ENCODE peak calls at places on chromosomes 12 and 14, in six cellular contexts. Z, T, V, S, F and L are unnamed samples.

GRCh38 chr14:74585406-74586335 is 26.4 kb downstream of the LTBP2 start:
- DNase-seq in Z (no peak), T (no peak), V (no peak), S (no peak), F (no peak), L (no peak)

GRCh38 chr14:94680498-94681288 is 68.5 kb downstream of the SERPINA3 start:
- DNase-seq in Z (peak; percentile 34), T (no peak), V (no peak), S (no peak), F (no peak), L (no peak)

GRCh38 chr14:26217778-26218177 is 380.1 kb downstream of the NOVA1 start:
- DNase-seq in Z (no peak), T (no peak), V (no peak), S (no peak), F (no peak), L (no peak)

GRCh38 chr14:64478634-64479250 is 13.4 kb downstream of the AKAP5 start:
- DNase-seq in Z (no peak), T (no peak), V (no peak), S (no peak), F (peak; percentile 3), L (no peak)

GRCh38 chr12:54051916-54052744 is 1.5 kb upstream of the HOXC4 start:
- DNase-seq in Z (no peak), T (no peak), V (no peak), S (no peak), F (no peak), L (no peak)

GRCh38 chr12:13024151-13024946 is 19.8 kb upstream of the FAM234B start:
- DNase-seq in Z (peak; percentile 76), T (no peak), V (peak; percentile 53), S (peak; percentile 31), F (no peak), L (no peak)

GRCh38 chr12:107580750-107581529 is 104.7 kb upstream of the PWP1 start:
- DNase-seq in Z (no peak), T (peak; percentile 56), V (no peak), S (no peak), F (no peak), L (no peak)

GRCh38 chr14:73208846-73209245 is 28.5 kb upstream of the PAPLN start:
- DNase-seq in Z (no peak), T (no peak), V (no peak), S (no peak), F (no peak), L (no peak)

GRCh38 chr14:98689936-98690335 is 582.1 kb downstream of the BCL11B start:
- DNase-seq in Z (no peak), T (no peak), V (no peak), S (no peak), F (no peak), L (no peak)

GRCh38 chr12:102169922-102170698 is 27.5 kb downstream of the PMCH start:
- DNase-seq in Z (peak; percentile 49), T (peak; percentile 42), V (peak; percentile 5), S (no peak), F (peak; percentile 15), L (no peak)

GRCh38 chr14:102316048-102316745 is 3.3 kb upstream of the ZNF839 start:
- DNase-seq in Z (peak; percentile 55), T (peak; percentile 63), V (no peak), S (no peak), F (peak; percentile 52), L (peak; percentile 11)

GRCh38 chr12:132114667-132115066 is 29.5 kb downstream of the DDX51 start:
- DNase-seq in Z (no peak), T (no peak), V (no peak), S (no peak), F (no peak), L (no peak)

GRCh38 chr12:38823743-38824142 is 81.6 kb downstream of the CPNE8 start:
- DNase-seq in Z (no peak), T (no peak), V (peak; percentile 2), S (no peak), F (peak; percentile 1), L (peak; percentile 4)
- H3K4me3 ChIP-seq in Z (no peak overlapping the region), T (no peak overlapping the region), V (no peak overlapping the region), S (no peak overlapping the region), F (no peak overlapping the region), L (no peak overlapping the region)

DNA sequence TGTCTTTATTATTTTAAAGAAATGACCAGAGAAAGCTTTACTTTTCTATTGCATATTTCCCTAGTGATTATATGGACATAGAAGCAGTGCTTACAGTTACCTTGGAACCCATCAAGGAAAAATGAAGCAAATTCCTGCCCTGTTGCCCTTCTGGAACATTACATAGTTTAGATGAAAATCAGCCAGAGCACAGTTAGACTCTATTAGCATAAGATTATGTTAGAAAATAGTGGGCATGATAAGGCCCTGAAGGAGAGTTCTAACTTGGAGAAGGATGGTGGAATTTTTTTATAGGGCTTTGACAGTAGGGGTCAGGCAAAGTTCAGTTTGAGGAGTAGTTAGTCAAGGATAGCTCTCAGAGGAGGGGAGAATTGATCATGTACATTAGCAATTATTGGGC is 74.3 kb downstream of the FUT8 start:
- DNase-seq in Z (no peak), T (no peak), V (no peak), S (no peak), F (no peak), L (no peak)
- TF ChIP-seq CTCF in Z (no peak), T (no peak), V (no peak), S (no peak), F (no peak), L (no peak)

DNA sequence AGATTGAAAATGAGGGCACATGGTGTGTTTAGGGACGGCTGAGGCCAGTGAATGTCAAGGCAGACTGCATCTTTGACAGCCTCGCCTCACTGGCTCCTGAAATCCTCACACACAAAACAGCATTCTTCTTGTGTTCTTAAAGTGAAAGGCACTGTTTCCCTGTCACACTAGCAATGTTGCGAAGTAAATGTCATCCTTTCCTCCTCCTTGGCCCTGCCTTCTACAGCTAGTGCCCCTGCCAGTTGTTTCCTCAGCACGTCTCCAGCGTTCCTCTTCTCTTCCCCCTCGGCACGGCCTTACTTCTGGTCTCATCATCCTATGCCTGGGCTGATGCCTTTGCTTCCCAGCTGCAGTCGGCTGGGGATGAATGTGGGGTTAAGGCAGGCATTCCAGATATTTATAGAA is 129.4 kb upstream of the DNM1L start:
- DNase-seq in Z (no peak), T (no peak), V (no peak), S (no peak), F (no peak), L (no peak)
- H3K4me3 ChIP-seq in Z (no peak overlapping the region), T (no peak overlapping the region), V (no peak overlapping the region), S (no peak overlapping the region), F (no peak overlapping the region), L (no peak overlapping the region)

GRCh38 chr12:64232201-64232600 is 10.1 kb upstream of the KICS2 start:
- DNase-seq in Z (no peak), T (no peak), V (no peak), S (no peak), F (no peak), L (no peak)

GRCh38 chr12:64240781-64241180 is 18.7 kb upstream of the KICS2 start:
- DNase-seq in Z (no peak), T (no peak), V (no peak), S (no peak), F (no peak), L (no peak)

GRCh38 chr12:64237382-64237781 is 15.3 kb upstream of the KICS2 start:
- DNase-seq in Z (no peak), T (no peak), V (no peak), S (no peak), F (no peak), L (no peak)

DNA sequence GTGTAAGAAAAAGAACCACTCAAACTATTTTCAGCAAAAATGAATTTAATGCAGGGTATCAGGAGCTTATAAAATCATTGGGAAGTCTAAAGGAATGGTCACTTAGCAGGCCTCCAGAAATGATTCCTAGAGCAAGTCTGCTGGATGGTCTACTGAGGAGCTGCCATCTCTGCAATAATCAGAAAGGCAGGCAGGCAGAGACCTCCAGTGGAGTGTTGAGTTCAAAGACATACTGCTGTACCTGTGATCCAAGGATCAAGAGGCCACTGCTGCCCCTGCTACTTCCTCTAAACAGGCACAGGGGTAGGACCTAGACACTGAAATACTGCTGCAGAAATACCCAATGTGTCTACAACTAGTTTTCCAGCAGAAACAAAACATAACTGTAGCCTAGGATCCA is 14.5 kb upstream of the KICS2 start:
- DNase-seq in Z (no peak), T (no peak), V (no peak), S (no peak), F (no peak), L (no peak)
- TF ChIP-seq CTCF in Z (no peak), T (peak; percentile 23), V (no peak), S (no peak), F (peak; percentile 43), L (peak; percentile 5)

GRCh38 chr14:61470954-61471279 is 149.5 kb downstream of the PRKCH start:
- DNase-seq in Z (no peak), T (no peak), V (no peak), S (no peak), F (no peak), L (no peak)

GRCh38 chr14:61471297-61471980 is 150.1 kb downstream of the PRKCH start:
- DNase-seq in Z (no peak), T (no peak), V (no peak), S (no peak), F (no peak), L (no peak)

GRCh38 chr14:61470261-61470953 is 149.0 kb downstream of the PRKCH start:
- DNase-seq in Z (no peak), T (no peak), V (peak; percentile 96), S (no peak), F (peak; percentile 79), L (peak; percentile 70)

GRCh38 chr14:61468063-61468825 is 146.9 kb downstream of the PRKCH start:
- DNase-seq in Z (no peak), T (no peak), V (no peak), S (no peak), F (no peak), L (no peak)

DNA sequence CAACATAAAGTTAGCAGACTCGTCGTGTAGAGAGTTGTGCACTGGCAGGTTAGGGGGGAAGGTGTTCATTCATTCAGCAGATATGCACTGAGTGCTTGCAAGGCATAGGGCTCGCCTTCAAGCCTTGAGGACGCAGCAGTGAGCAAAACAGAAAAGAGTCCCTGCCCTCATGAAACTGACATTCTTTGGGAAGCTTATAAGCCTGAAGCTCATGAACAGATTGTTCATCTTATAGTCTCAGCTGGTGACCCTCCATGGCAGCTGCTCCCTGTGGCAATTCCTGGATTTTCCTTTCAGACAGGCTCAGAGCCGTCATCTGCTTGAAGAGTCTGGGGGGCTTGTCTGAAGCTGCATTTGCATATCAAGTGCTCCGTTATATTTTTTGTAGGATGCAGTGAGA is 148.4 kb downstream of the PRKCH start:
- DNase-seq in Z (no peak), T (no peak), V (no peak), S (no peak), F (no peak), L (no peak)
- H3K4me3 ChIP-seq in Z (no peak overlapping the region), T (no peak overlapping the region), V (no peak overlapping the region), S (no peak overlapping the region), F (no peak overlapping the region), L (no peak overlapping the region)

DNA sequence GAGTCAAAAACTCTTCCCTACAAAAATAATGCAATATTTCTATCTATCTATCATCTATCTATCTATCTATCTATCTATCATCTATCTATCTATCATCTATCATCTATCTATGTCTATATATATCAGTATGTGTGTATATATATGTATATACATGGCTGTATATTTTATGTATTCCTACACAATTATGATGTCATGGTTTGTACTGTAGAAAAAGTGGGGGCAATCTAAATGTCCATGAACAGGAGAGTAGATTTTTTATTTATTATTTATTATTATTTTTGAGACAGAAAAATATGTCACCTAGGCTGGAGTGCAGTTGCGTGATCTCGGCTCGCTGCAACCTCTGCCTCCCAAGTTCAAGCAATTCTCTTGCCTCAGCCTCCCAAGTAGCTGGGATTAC is 45.6 kb upstream of the BICD1 start:
- DNase-seq in Z (no peak), T (no peak), V (no peak), S (no peak), F (no peak), L (no peak)
- TF ChIP-seq CTCF in Z (no peak), T (no peak), V (no peak), S (no peak), F (no peak), L (no peak)